ENCODE peak calls at places on chromosomes 16 and 17, in seven cellular contexts. One of them, this sample, is unnamed.

GRCh38 chr17:81130385-81131288 is 34.7 kb upstream of the PVALEF start:
- DNase-seq in right cardiac atrium: no peak
- DNase-seq in NCI-H1092: no peak
- DNase-seq in lung: peak
- DNase-seq in NCI-H446 treated with DMSO at 0.1 percent for 48 hours: no peak
- DNase-seq in AG08395: no peak
- DNase-seq in T-helper 1 cell: no peak
- DNase-seq in this sample: no peak

GRCh38 chr17:4953461-4953961 is 2.6 kb downstream of the ENO3 start:
- DNase-seq in right cardiac atrium: no peak
- DNase-seq in NCI-H1092: no peak
- DNase-seq in lung: no peak
- DNase-seq in NCI-H446 treated with DMSO at 0.1 percent for 48 hours: no peak
- DNase-seq in AG08395: peak
- DNase-seq in T-helper 1 cell: no peak
- DNase-seq in this sample: no peak

GRCh38 chr16:83539736-83540490 is 267.9 kb upstream of the HSBP1 start:
- DNase-seq in right cardiac atrium: no peak
- DNase-seq in NCI-H1092: no peak
- DNase-seq in lung: no peak
- DNase-seq in NCI-H446 treated with DMSO at 0.1 percent for 48 hours: no peak
- DNase-seq in AG08395: no peak
- DNase-seq in T-helper 1 cell: no peak
- DNase-seq in this sample: no peak

GRCh38 chr16:47817048-47817447 is 338.7 kb downstream of the ABCC12 start:
- DNase-seq in right cardiac atrium: no peak
- DNase-seq in NCI-H1092: no peak
- DNase-seq in lung: no peak
- DNase-seq in NCI-H446 treated with DMSO at 0.1 percent for 48 hours: no peak
- DNase-seq in AG08395: no peak
- DNase-seq in T-helper 1 cell: no peak
- DNase-seq in this sample: no peak

GRCh38 chr17:50272246-50272645 is 2.0 kb upstream of the TMEM92 start:
- DNase-seq in right cardiac atrium: no peak
- DNase-seq in NCI-H1092: no peak
- DNase-seq in lung: no peak
- DNase-seq in NCI-H446 treated with DMSO at 0.1 percent for 48 hours: no peak
- DNase-seq in AG08395: no peak
- DNase-seq in T-helper 1 cell: no peak
- DNase-seq in this sample: no peak

GRCh38 chr17:59001158-59001814 is 105.4 kb downstream of the TRIM37 start:
- DNase-seq in right cardiac atrium: peak
- DNase-seq in NCI-H1092: no peak
- DNase-seq in lung: peak
- DNase-seq in NCI-H446 treated with DMSO at 0.1 percent for 48 hours: no peak
- DNase-seq in AG08395: no peak
- DNase-seq in T-helper 1 cell: peak
- DNase-seq in this sample: peak

GRCh38 chr17:32124985-32125847 is 17.1 kb upstream of the RHOT1 start:
- DNase-seq in right cardiac atrium: no peak
- DNase-seq in NCI-H1092: no peak
- DNase-seq in lung: no peak
- DNase-seq in NCI-H446 treated with DMSO at 0.1 percent for 48 hours: no peak
- DNase-seq in AG08395: no peak
- DNase-seq in T-helper 1 cell: no peak
- DNase-seq in this sample: no peak

GRCh38 chr16:56263711-56264608 is 72.7 kb downstream of the GNAO1 start:
- DNase-seq in right cardiac atrium: peak
- DNase-seq in NCI-H1092: no peak
- DNase-seq in lung: no peak
- DNase-seq in NCI-H446 treated with DMSO at 0.1 percent for 48 hours: no peak
- DNase-seq in AG08395: no peak
- DNase-seq in T-helper 1 cell: no peak
- DNase-seq in this sample: no peak

GRCh38 chr16:9599415-9600110 is 508.1 kb downstream of the HAPSTR1 start:
- DNase-seq in right cardiac atrium: no peak
- DNase-seq in NCI-H1092: no peak
- DNase-seq in lung: no peak
- DNase-seq in NCI-H446 treated with DMSO at 0.1 percent for 48 hours: no peak
- DNase-seq in AG08395: no peak
- DNase-seq in T-helper 1 cell: no peak
- DNase-seq in this sample: no peak

GRCh38 chr17:19262650-19263620 is 25.8 kb downstream of the EPN2 start:
- DNase-seq in right cardiac atrium: no peak
- DNase-seq in NCI-H1092: no peak
- DNase-seq in lung: peak
- DNase-seq in NCI-H446 treated with DMSO at 0.1 percent for 48 hours: no peak
- DNase-seq in AG08395: no peak
- DNase-seq in T-helper 1 cell: no peak
- DNase-seq in this sample: no peak

GRCh38 chr17:68290955-68291835 is at the start of the genes ARSG and SLC16A6:
- DNase-seq in right cardiac atrium: peak
- DNase-seq in NCI-H1092: peak
- DNase-seq in lung: peak
- DNase-seq in NCI-H446 treated with DMSO at 0.1 percent for 48 hours: peak
- DNase-seq in AG08395: peak
- DNase-seq in T-helper 1 cell: peak
- DNase-seq in this sample: peak

GRCh38 chr16:66471264-66471663 is 44.2 kb downstream of the BEAN1 start:
- DNase-seq in right cardiac atrium: no peak
- DNase-seq in NCI-H1092: no peak
- DNase-seq in lung: no peak
- DNase-seq in NCI-H446 treated with DMSO at 0.1 percent for 48 hours: no peak
- DNase-seq in AG08395: no peak
- DNase-seq in T-helper 1 cell: no peak
- DNase-seq in this sample: no peak

GRCh38 chr17:35791681-35792350 is 3.6 kb downstream of the MMP28 start:
- DNase-seq in right cardiac atrium: no peak
- DNase-seq in NCI-H1092: no peak
- DNase-seq in lung: no peak
- DNase-seq in NCI-H446 treated with DMSO at 0.1 percent for 48 hours: no peak
- DNase-seq in AG08395: no peak
- DNase-seq in T-helper 1 cell: no peak
- DNase-seq in this sample: no peak

GRCh38 chr17:80779961-80780380 is 211.7 kb upstream of the CHMP6 start:
- DNase-seq in right cardiac atrium: peak
- DNase-seq in NCI-H1092: no peak
- DNase-seq in lung: no peak
- DNase-seq in NCI-H446 treated with DMSO at 0.1 percent for 48 hours: no peak
- DNase-seq in AG08395: peak
- DNase-seq in T-helper 1 cell: no peak
- DNase-seq in this sample: no peak

GRCh38 chr17:16486373-16487250 is 5.4 kb downstream of the LRRC75A start:
- DNase-seq in right cardiac atrium: peak
- DNase-seq in NCI-H1092: peak
- DNase-seq in lung: peak
- DNase-seq in NCI-H446 treated with DMSO at 0.1 percent for 48 hours: peak
- DNase-seq in AG08395: peak
- DNase-seq in T-helper 1 cell: no peak
- DNase-seq in this sample: no peak

GRCh38 chr17:78899361-78900260 is 3.4 kb downstream of the CEP295NL start:
- DNase-seq in right cardiac atrium: peak
- DNase-seq in NCI-H1092: no peak
- DNase-seq in lung: peak
- DNase-seq in NCI-H446 treated with DMSO at 0.1 percent for 48 hours: no peak
- DNase-seq in AG08395: peak
- DNase-seq in T-helper 1 cell: no peak
- DNase-seq in this sample: no peak

GRCh38 chr16:8585942-8586341 is 4.4 kb downstream of the TMEM114 start:
- DNase-seq in right cardiac atrium: no peak
- DNase-seq in NCI-H1092: no peak
- DNase-seq in lung: no peak
- DNase-seq in NCI-H446 treated with DMSO at 0.1 percent for 48 hours: no peak
- DNase-seq in AG08395: no peak
- DNase-seq in T-helper 1 cell: no peak
- DNase-seq in this sample: no peak

GRCh38 chr17:75994802-75995350 is 5.8 kb upstream of the CDK3 start:
- DNase-seq in right cardiac atrium: no peak
- DNase-seq in NCI-H1092: no peak
- DNase-seq in lung: no peak
- DNase-seq in NCI-H446 treated with DMSO at 0.1 percent for 48 hours: no peak
- DNase-seq in AG08395: no peak
- DNase-seq in T-helper 1 cell: no peak
- DNase-seq in this sample: no peak

GRCh38 chr17:74305865-74306654 is 20.0 kb upstream of the KIF19 start:
- DNase-seq in right cardiac atrium: no peak
- DNase-seq in NCI-H1092: peak
- DNase-seq in lung: no peak
- DNase-seq in NCI-H446 treated with DMSO at 0.1 percent for 48 hours: no peak
- DNase-seq in AG08395: no peak
- DNase-seq in T-helper 1 cell: no peak
- DNase-seq in this sample: no peak

GRCh38 chr17:79808763-79809529 is 12.1 kb upstream of the CBX8 start:
- DNase-seq in right cardiac atrium: peak
- DNase-seq in NCI-H1092: peak
- DNase-seq in lung: peak
- DNase-seq in NCI-H446 treated with DMSO at 0.1 percent for 48 hours: no peak
- DNase-seq in AG08395: no peak
- DNase-seq in T-helper 1 cell: no peak
- DNase-seq in this sample: no peak